ENCODE peak calls at places on chromosomes 4 and X, in nine cellular contexts. R, S, X, G, H, D, W, B and U are unnamed samples.

GRCh38 chr4:83043801-83044407 is 8.9 kb downstream of the COPS4 start:
- DNase-seq in R (no peak), S (no peak), X (no peak), G (no peak), H (no peak), D (no peak), W (no peak), B (no peak), U (peak; percentile 28)

GRCh38 chrX:150715180-150715579 is 22.0 kb downstream of the MTMR1 start:
- DNase-seq in R (no peak), S (no peak), X (no peak), G (no peak), H (no peak), D (no peak), W (no peak), B (no peak), U (no peak)

GRCh38 chr4:149345424-149345823 is 470.2 kb downstream of the IQCM start:
- DNase-seq in R (no peak), S (no peak), X (no peak), G (no peak), H (no peak), D (no peak), W (no peak), B (no peak), U (no peak)

GRCh38 chr4:98484031-98484430 is 174.4 kb downstream of the TSPAN5 start:
- DNase-seq in R (no peak), S (no peak), X (no peak), G (no peak), H (no peak), D (no peak), W (no peak), B (no peak), U (no peak)

GRCh38 chr4:139367421-139368090 is 65.3 kb upstream of the NDUFC1 start:
- DNase-seq in R (no peak), S (no peak), X (no peak), G (no peak), H (no peak), D (no peak), W (no peak), B (no peak), U (peak; percentile 9)

GRCh38 chr4:62881901-62882300 is 1527.3 kb downstream of the TECRL start:
- DNase-seq in R (no peak), S (no peak), X (no peak), G (no peak), H (no peak), D (no peak), W (no peak), B (no peak), U (no peak)

GRCh38 chr4:168877779-168878491 is 132.1 kb downstream of the CBR4 start:
- DNase-seq in R (no peak), S (no peak), X (no peak), G (no peak), H (no peak), D (no peak), W (no peak), B (peak; percentile 67), U (no peak)

GRCh38 chr4:94447754-94448411 is 3.9 kb upstream of the PDLIM5 start:
- DNase-seq in R (no peak), S (no peak), X (no peak), G (no peak), H (no peak), D (no peak), W (no peak), B (no peak), U (no peak)

GRCh38 chr4:180866933-180867643 is 1376.1 kb upstream of the TENM3 start:
- DNase-seq in R (no peak), S (no peak), X (no peak), G (no peak), H (no peak), D (no peak), W (no peak), B (no peak), U (no peak)

GRCh38 chr4:10697071-10697470 is 12.5 kb upstream of the CLNK start:
- DNase-seq in R (peak; percentile 55), S (no peak), X (no peak), G (no peak), H (no peak), D (no peak), W (no peak), B (no peak), U (no peak)

GRCh38 chr4:123659759-123660158 is 263.2 kb downstream of the SPRY1 start:
- DNase-seq in R (peak; percentile 3), S (no peak), X (no peak), G (peak; percentile 28), H (no peak), D (no peak), W (no peak), B (no peak), U (no peak)

GRCh38 chr4:11480683-11481082 is 52.0 kb upstream of the HS3ST1 start:
- DNase-seq in R (no peak), S (no peak), X (no peak), G (peak; percentile 88), H (no peak), D (no peak), W (no peak), B (no peak), U (no peak)